ENCODE peak calls at places on chromosomes 7 and 10, in seven cellular contexts. B, L, T, P, E, Z and I are unnamed samples.

GRCh38 chr7:19744075-19744474 is 29.3 kb downstream of the TMEM196 start:
- DNase-seq in B (no peak), L (no peak), T (no peak), P (no peak), E (no peak), Z (no peak), I (no peak)

GRCh38 chr7:44959956-44960640 is 18.7 kb downstream of the MYO1G start:
- DNase-seq in B (no peak), L (no peak), T (no peak), P (peak; percentile 30), E (no peak), Z (no peak), I (no peak)

GRCh38 chr10:73867871-73868631 is 6.3 kb downstream of the CAMK2G start:
- DNase-seq in B (no peak), L (no peak), T (no peak), P (no peak), E (no peak), Z (no peak), I (no peak)

GRCh38 chr10:129365767-129366400 is 101.2 kb upstream of the MGMT start:
- DNase-seq in B (no peak), L (no peak), T (no peak), P (no peak), E (no peak), Z (peak; percentile 45), I (no peak)

GRCh38 chr7:36317276-36317675 is 72.4 kb upstream of the ANLN start:
- DNase-seq in B (no peak), L (no peak), T (no peak), P (no peak), E (no peak), Z (no peak), I (no peak)

GRCh38 chr10:56370217-56371113 is 9.4 kb upstream of the ZWINT start:
- DNase-seq in B (no peak), L (no peak), T (no peak), P (no peak), E (no peak), Z (peak; percentile 44), I (no peak)

GRCh38 chr10:1320739-1321331 is 264.6 kb downstream of the WDR37 start:
- DNase-seq in B (no peak), L (no peak), T (no peak), P (no peak), E (no peak), Z (no peak), I (no peak)

GRCh38 chr7:156776527-156776926 is 116.5 kb downstream of the LMBR1 start:
- DNase-seq in B (no peak), L (no peak), T (no peak), P (no peak), E (no peak), Z (no peak), I (no peak)

GRCh38 chr10:110006358-110007170 is 1.2 kb upstream of the ADD3 start:
- DNase-seq in B (no peak), L (peak; percentile 71), T (no peak), P (peak; percentile 90), E (no peak), Z (no peak), I (peak; percentile 63)

GRCh38 chr7:120733143-120733542 is 124.8 kb downstream of the TSPAN12 start:
- DNase-seq in B (no peak), L (no peak), T (no peak), P (no peak), E (no peak), Z (no peak), I (no peak)